ENCODE peak calls at places on chromosomes 4 and X, in seven cellular contexts. One of them, this sample, is unnamed. For H3K4me1, the result is how much of the 10 kb centered on the place peaks cover.

GRCh38 chrX:2584659-2585470 is 84.1 kb upstream of the DHRSX start:
- DNase-seq in GM12878: no peak
- DNase-seq in transverse colon: no peak
- DNase-seq in thoracic aorta: no peak
- DNase-seq in psoas muscle: no peak
- DNase-seq in colonic mucosa: no peak
- DNase-seq in left lung: no peak
- DNase-seq in this sample: no peak

GRCh38 chrX:48695524-48695875 is 1.0 kb upstream of the SUV39H1 start:
- DNase-seq in GM12878: no peak
- DNase-seq in transverse colon: no peak
- DNase-seq in thoracic aorta: no peak
- DNase-seq in psoas muscle: no peak
- DNase-seq in colonic mucosa: no peak
- DNase-seq in left lung: no peak
- DNase-seq in this sample: no peak

GRCh38 chrX:44431206-44431605 is 87.7 kb upstream of the EFHC2 start:
- DNase-seq in GM12878: no peak
- DNase-seq in transverse colon: no peak
- DNase-seq in thoracic aorta: no peak
- DNase-seq in psoas muscle: no peak
- DNase-seq in colonic mucosa: no peak
- DNase-seq in left lung: no peak
- DNase-seq in this sample: no peak

GRCh38 chrX:129496625-129497024 is 26.7 kb downstream of the SMARCA1 start:
- DNase-seq in GM12878: no peak
- DNase-seq in transverse colon: no peak
- DNase-seq in thoracic aorta: no peak
- DNase-seq in psoas muscle: no peak
- DNase-seq in colonic mucosa: no peak
- DNase-seq in left lung: no peak
- DNase-seq in this sample: no peak

GRCh38 chrX:107678957-107679740 is 50.8 kb downstream of the PRPS1 start:
- DNase-seq in GM12878: no peak
- DNase-seq in transverse colon: peak
- DNase-seq in thoracic aorta: no peak
- DNase-seq in psoas muscle: peak
- DNase-seq in colonic mucosa: peak
- DNase-seq in left lung: peak
- DNase-seq in this sample: peak

GRCh38 chr4:121464854-121465253 is 84.0 kb upstream of the QRFPR start:
- DNase-seq in GM12878: no peak
- DNase-seq in transverse colon: no peak
- DNase-seq in thoracic aorta: no peak
- DNase-seq in psoas muscle: no peak
- DNase-seq in colonic mucosa: no peak
- DNase-seq in left lung: no peak
- DNase-seq in this sample: no peak

GRCh38 chr4:88866862-88867550 is 169.4 kb upstream of the NAP1L5 start:
- DNase-seq in GM12878: no peak
- DNase-seq in transverse colon: no peak
- DNase-seq in thoracic aorta: no peak
- DNase-seq in psoas muscle: no peak
- DNase-seq in colonic mucosa: no peak
- DNase-seq in left lung: no peak
- DNase-seq in this sample: no peak

GRCh38 chr4:26943391-26943790 is 82.8 kb downstream of the STIM2 start:
- DNase-seq in GM12878: no peak
- DNase-seq in transverse colon: no peak
- DNase-seq in thoracic aorta: no peak
- DNase-seq in psoas muscle: no peak
- DNase-seq in colonic mucosa: no peak
- DNase-seq in left lung: no peak
- DNase-seq in this sample: no peak

GRCh38 chr4:71680706-71681105 is 103.2 kb downstream of the GC start:
- DNase-seq in GM12878: no peak
- DNase-seq in transverse colon: no peak
- DNase-seq in thoracic aorta: no peak
- DNase-seq in psoas muscle: no peak
- DNase-seq in colonic mucosa: no peak
- DNase-seq in left lung: no peak
- DNase-seq in this sample: no peak

GRCh38 chrX:100587846-100588245 is 3.1 kb downstream of the TNMD start:
- DNase-seq in GM12878: no peak
- DNase-seq in transverse colon: peak
- DNase-seq in thoracic aorta: no peak
- DNase-seq in psoas muscle: no peak
- DNase-seq in colonic mucosa: no peak
- DNase-seq in left lung: no peak
- DNase-seq in this sample: no peak

GRCh38 chrX:100584636-100585035 is at the start of gene TNMD:
- DNase-seq in GM12878: no peak
- DNase-seq in transverse colon: no peak
- DNase-seq in thoracic aorta: no peak
- DNase-seq in psoas muscle: no peak
- DNase-seq in colonic mucosa: no peak
- DNase-seq in left lung: no peak
- DNase-seq in this sample: no peak
- H3K27ac ChIP-seq in GM12878: no peak
- H3K27ac ChIP-seq in transverse colon: no peak
- H3K27ac ChIP-seq in thoracic aorta: no peak
- H3K27ac ChIP-seq in psoas muscle: no peak
- H3K27ac ChIP-seq in colonic mucosa: no peak
- H3K27ac ChIP-seq in left lung: no peak
- H3K27ac ChIP-seq in this sample: no peak

GRCh38 chr4:139453371-139454110 is 380 bp upstream of the RAB33B start:
- DNase-seq in GM12878: peak
- DNase-seq in transverse colon: peak
- DNase-seq in thoracic aorta: peak
- DNase-seq in psoas muscle: peak
- DNase-seq in colonic mucosa: peak
- DNase-seq in left lung: peak
- DNase-seq in this sample: peak

GRCh38 chr4:139453041-139453370 is 915 bp upstream of the RAB33B start:
- DNase-seq in GM12878: peak
- DNase-seq in transverse colon: peak
- DNase-seq in thoracic aorta: no peak
- DNase-seq in psoas muscle: no peak
- DNase-seq in colonic mucosa: peak
- DNase-seq in left lung: no peak
- DNase-seq in this sample: no peak

GRCh38 chr4:139454111-139454600 is at the start of gene RAB33B:
- DNase-seq in GM12878: no peak
- DNase-seq in transverse colon: no peak
- DNase-seq in thoracic aorta: peak
- DNase-seq in psoas muscle: no peak
- DNase-seq in colonic mucosa: no peak
- DNase-seq in left lung: no peak
- DNase-seq in this sample: no peak

GRCh38 chr4:139455187-139455586 is 1.3 kb downstream of the RAB33B start:
- DNase-seq in GM12878: no peak
- DNase-seq in transverse colon: peak
- DNase-seq in thoracic aorta: no peak
- DNase-seq in psoas muscle: no peak
- DNase-seq in colonic mucosa: peak
- DNase-seq in left lung: no peak
- DNase-seq in this sample: no peak

DNA sequence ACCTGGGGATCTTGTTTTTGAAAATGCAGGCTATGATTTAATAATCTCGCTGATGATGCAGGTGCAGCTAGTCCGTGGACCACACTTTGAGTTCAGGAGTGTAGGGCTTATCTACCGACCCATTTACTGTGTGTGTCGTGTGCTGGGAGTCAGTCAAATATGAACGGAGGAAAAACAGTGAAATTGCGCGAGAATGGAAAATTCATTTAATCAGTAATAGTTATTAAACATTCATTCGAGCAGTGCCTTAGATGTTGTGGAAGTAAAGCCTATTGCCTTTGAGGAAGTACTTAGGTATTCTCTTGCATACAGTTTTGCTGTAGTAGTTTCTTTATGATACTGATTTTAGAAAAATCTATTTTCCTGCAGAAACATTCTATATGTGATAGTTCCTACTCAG is 725 bp downstream of the RAB33B start:
- DNase-seq in GM12878: no peak
- DNase-seq in transverse colon: no peak
- DNase-seq in thoracic aorta: no peak
- DNase-seq in psoas muscle: no peak
- DNase-seq in colonic mucosa: no peak
- DNase-seq in left lung: no peak
- DNase-seq in this sample: no peak
- H3K4me1 ChIP-seq in GM12878: under half
- H3K4me1 ChIP-seq in transverse colon: under half
- H3K4me1 ChIP-seq in thoracic aorta: half or more
- H3K4me1 ChIP-seq in psoas muscle: under half
- H3K4me1 ChIP-seq in colonic mucosa: under half
- H3K4me1 ChIP-seq in left lung: under half
- H3K4me1 ChIP-seq in this sample: half or more

DNA sequence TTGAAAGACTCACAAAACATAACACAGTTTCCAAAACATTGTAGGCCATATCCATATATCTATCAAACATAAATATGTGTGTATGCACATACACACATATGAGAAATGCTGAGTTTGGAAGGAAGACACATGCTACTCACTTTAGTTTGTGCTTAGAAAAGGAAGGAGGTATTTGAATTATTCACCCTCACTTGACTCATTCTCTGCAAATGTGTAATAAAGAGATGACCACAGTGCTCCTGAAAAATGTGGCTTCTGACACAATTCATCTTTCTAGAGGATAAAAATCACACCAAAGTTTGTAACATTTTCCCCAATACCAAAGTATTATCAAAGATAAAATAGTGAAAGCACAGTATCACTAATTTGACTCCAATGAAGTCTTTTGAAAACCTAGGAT is 950.1 kb downstream of the FAT4 start:
- DNase-seq in GM12878: no peak
- DNase-seq in transverse colon: no peak
- DNase-seq in thoracic aorta: no peak
- DNase-seq in psoas muscle: no peak
- DNase-seq in colonic mucosa: no peak
- DNase-seq in left lung: no peak
- DNase-seq in this sample: no peak
- H3K27ac ChIP-seq in GM12878: no peak
- H3K27ac ChIP-seq in transverse colon: no peak
- H3K27ac ChIP-seq in thoracic aorta: no peak
- H3K27ac ChIP-seq in psoas muscle: no peak
- H3K27ac ChIP-seq in colonic mucosa: no peak
- H3K27ac ChIP-seq in left lung: no peak
- H3K27ac ChIP-seq in this sample: no peak

DNA sequence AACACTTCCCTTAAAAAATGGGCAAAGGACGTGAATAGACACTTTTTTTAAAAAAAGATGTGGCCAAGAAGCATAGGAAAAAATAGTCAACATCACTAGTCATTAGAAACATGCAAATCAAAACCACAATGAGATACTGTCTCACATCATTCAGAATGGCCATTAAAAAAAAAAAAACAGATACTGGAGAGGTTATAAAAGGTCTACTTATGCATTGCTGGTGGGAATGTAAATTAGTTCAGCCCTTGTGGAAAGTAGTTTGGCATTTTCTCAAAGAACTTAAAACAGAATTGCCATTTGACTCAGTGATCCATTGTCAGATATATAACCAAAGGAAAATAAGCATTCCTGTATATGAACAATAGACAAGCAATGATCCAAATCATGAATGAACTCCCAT is 352.8 kb upstream of the EPHA5 start:
- DNase-seq in GM12878: no peak
- DNase-seq in transverse colon: no peak
- DNase-seq in thoracic aorta: no peak
- DNase-seq in psoas muscle: no peak
- DNase-seq in colonic mucosa: no peak
- DNase-seq in left lung: no peak
- DNase-seq in this sample: no peak
- H3K4me1 ChIP-seq in GM12878: under half
- H3K4me1 ChIP-seq in transverse colon: under half
- H3K4me1 ChIP-seq in thoracic aorta: under half
- H3K4me1 ChIP-seq in psoas muscle: under half
- H3K4me1 ChIP-seq in colonic mucosa: under half
- H3K4me1 ChIP-seq in left lung: under half
- H3K4me1 ChIP-seq in this sample: under half

GRCh38 chr4:140720387-140721087 is 35.6 kb downstream of the TBC1D9 start:
- DNase-seq in GM12878: no peak
- DNase-seq in transverse colon: no peak
- DNase-seq in thoracic aorta: no peak
- DNase-seq in psoas muscle: no peak
- DNase-seq in colonic mucosa: no peak
- DNase-seq in left lung: no peak
- DNase-seq in this sample: no peak

GRCh38 chr4:140719022-140719421 is 37.2 kb downstream of the TBC1D9 start:
- DNase-seq in GM12878: no peak
- DNase-seq in transverse colon: no peak
- DNase-seq in thoracic aorta: no peak
- DNase-seq in psoas muscle: no peak
- DNase-seq in colonic mucosa: no peak
- DNase-seq in left lung: no peak
- DNase-seq in this sample: no peak

GRCh38 chr4:140719693-140720092 is 36.5 kb downstream of the TBC1D9 start:
- DNase-seq in GM12878: no peak
- DNase-seq in transverse colon: no peak
- DNase-seq in thoracic aorta: no peak
- DNase-seq in psoas muscle: no peak
- DNase-seq in colonic mucosa: no peak
- DNase-seq in left lung: no peak
- DNase-seq in this sample: no peak

GRCh38 chr4:140718240-140718639 is 37.9 kb downstream of the TBC1D9 start:
- DNase-seq in GM12878: no peak
- DNase-seq in transverse colon: no peak
- DNase-seq in thoracic aorta: no peak
- DNase-seq in psoas muscle: no peak
- DNase-seq in colonic mucosa: no peak
- DNase-seq in left lung: no peak
- DNase-seq in this sample: no peak

GRCh38 chr4:140721088-140721421 is 35.1 kb downstream of the TBC1D9 start:
- DNase-seq in GM12878: no peak
- DNase-seq in transverse colon: no peak
- DNase-seq in thoracic aorta: no peak
- DNase-seq in psoas muscle: no peak
- DNase-seq in colonic mucosa: no peak
- DNase-seq in left lung: no peak
- DNase-seq in this sample: no peak
- H3K27ac ChIP-seq in GM12878: peak
- H3K27ac ChIP-seq in transverse colon: peak
- H3K27ac ChIP-seq in thoracic aorta: no peak
- H3K27ac ChIP-seq in psoas muscle: no peak
- H3K27ac ChIP-seq in colonic mucosa: peak
- H3K27ac ChIP-seq in left lung: no peak
- H3K27ac ChIP-seq in this sample: peak

DNA sequence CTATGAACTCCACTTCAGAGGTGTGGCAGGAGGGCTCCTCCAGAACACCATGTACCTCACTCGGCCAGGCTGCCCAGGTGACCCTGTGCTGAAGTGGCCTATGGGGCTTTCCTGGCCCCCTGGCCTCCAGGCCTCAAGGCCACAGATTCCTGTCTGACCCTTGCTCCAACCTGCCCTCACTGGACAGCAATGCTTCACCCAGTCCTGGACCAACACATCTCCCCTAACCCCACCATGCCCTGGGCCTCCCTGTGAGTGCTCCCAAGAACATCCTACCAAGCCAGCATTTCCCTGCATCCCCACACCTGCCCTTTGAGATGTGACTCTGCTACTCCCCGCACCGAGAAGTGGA is 10.5 kb downstream of the ZFYVE28 start:
- DNase-seq in GM12878: no peak
- DNase-seq in transverse colon: no peak
- DNase-seq in thoracic aorta: no peak
- DNase-seq in psoas muscle: no peak
- DNase-seq in colonic mucosa: no peak
- DNase-seq in left lung: no peak
- DNase-seq in this sample: no peak
- H3K4me1 ChIP-seq in GM12878: under half
- H3K4me1 ChIP-seq in transverse colon: under half
- H3K4me1 ChIP-seq in thoracic aorta: under half
- H3K4me1 ChIP-seq in psoas muscle: under half
- H3K4me1 ChIP-seq in colonic mucosa: under half
- H3K4me1 ChIP-seq in left lung: under half
- H3K4me1 ChIP-seq in this sample: under half